ENCODE peak calls at places on chromosomes 7 and 10, in five cellular contexts. V is sigmoid colon, K is GM12878, Y is K562, L is SK-N-SH. D is an unnamed sample. For H3K4me1, the result is how much of the 10 kb centered on the place peaks cover.

GRCh38 chr7:157470017-157470322 is 133.2 kb downstream of the DNAJB6 start:
- DNase-seq in V (peak), K (no peak), Y (no peak), L (no peak), D (no peak)

GRCh38 chr7:55055479-55055878 is 36.7 kb downstream of the EGFR start:
- DNase-seq in V (no peak), K (no peak), Y (no peak), L (no peak), D (no peak)

GRCh38 chr10:3064423-3064822 is 2.9 kb upstream of the PFKP start:
- DNase-seq in V (no peak), K (no peak), Y (no peak), L (no peak), D (no peak)

GRCh38 chr7:132739271-132739955 is 163.1 kb upstream of the PLXNA4 start:
- DNase-seq in V (no peak), K (no peak), Y (no peak), L (no peak), D (no peak)

GRCh38 chr10:51960494-51960895 is 261.1 kb upstream of the CSTF2T start:
- DNase-seq in V (no peak), K (no peak), Y (peak), L (peak), D (no peak)

GRCh38 chr10:95363303-95363912 is 72.6 kb upstream of the PDLIM1 start:
- DNase-seq in V (no peak), K (peak), Y (peak), L (peak), D (no peak)

GRCh38 chr7:110480964-110481363 is 610.0 kb upstream of the LRRN3 start:
- DNase-seq in V (no peak), K (no peak), Y (no peak), L (no peak), D (no peak)

GRCh38 chr7:139623518-139623917 is 100.0 kb downstream of the CLEC2L start:
- DNase-seq in V (no peak), K (no peak), Y (peak), L (no peak), D (no peak)

GRCh38 chr7:43211276-43211675 is 98.8 kb downstream of the HECW1 start:
- DNase-seq in V (no peak), K (no peak), Y (no peak), L (no peak), D (peak)

GRCh38 chr7:129169171-129169643 is 19.2 kb upstream of the SMO start:
- DNase-seq in V (peak), K (no peak), Y (peak), L (no peak), D (no peak)

GRCh38 chr10:43940898-43941777 is 292.5 kb upstream of the ZNF32 start:
- DNase-seq in V (no peak), K (no peak), Y (no peak), L (no peak), D (peak)

GRCh38 chr7:138120140-138120827 is 44.0 kb downstream of the AKR1D1 start:
- DNase-seq in V (no peak), K (no peak), Y (no peak), L (no peak), D (no peak)

GRCh38 chr10:68828833-68829232 is 1.5 kb downstream of the STOX1 start:
- DNase-seq in V (no peak), K (no peak), Y (no peak), L (no peak), D (no peak)

GRCh38 chr7:135169936-135170222 is 628 bp downstream of the CYREN start:
- DNase-seq in V (no peak), K (no peak), Y (no peak), L (no peak), D (no peak)

GRCh38 chr10:123135415-123136141 is at the start of gene HMX3:
- DNase-seq in V (no peak), K (no peak), Y (peak), L (peak), D (no peak)

GRCh38 chr7:134850048-134850447 is 70.6 kb downstream of the CALD1 start:
- DNase-seq in V (no peak), K (no peak), Y (no peak), L (no peak), D (no peak)

GRCh38 chr7:111083423-111083822 is 7.5 kb upstream of the LRRN3 start:
- DNase-seq in V (no peak), K (peak), Y (no peak), L (no peak), D (no peak)

GRCh38 chr10:34666008-34666700 is 148.9 kb downstream of the PARD3 start:
- DNase-seq in V (peak), K (peak), Y (peak), L (peak), D (no peak)

GRCh38 chr7:27095897-27096755 is at the start of gene HOXA1:
- DNase-seq in V (peak), K (peak), Y (peak), L (no peak), D (peak)

GRCh38 chr10:4057725-4058513 is 272.9 kb upstream of the KLF6 start:
- DNase-seq in V (no peak), K (no peak), Y (no peak), L (no peak), D (no peak)

GRCh38 chr10:43653746-43654145 is 5.1 kb upstream of the ZNF32 start:
- DNase-seq in V (no peak), K (no peak), Y (no peak), L (no peak), D (no peak)

GRCh38 chr10:94307046-94307615 is 55.6 kb downstream of the NOC3L start:
- DNase-seq in V (no peak), K (no peak), Y (no peak), L (no peak), D (no peak)

GRCh38 chr7:80918909-80919721 is at the start of gene SEMA3C:
- DNase-seq in V (peak), K (no peak), Y (peak), L (peak), D (peak)

GRCh38 chr10:28505359-28505959 is 27.5 kb upstream of the WAC start:
- DNase-seq in V (no peak), K (no peak), Y (no peak), L (peak), D (no peak)

GRCh38 chr10:34780818-34781380 is 34.2 kb downstream of the PARD3 start:
- DNase-seq in V (peak), K (peak), Y (no peak), L (peak), D (no peak)

GRCh38 chr10:50624866-50625491 is 1.2 kb upstream of the SGMS1 start:
- DNase-seq in V (peak), K (no peak), Y (peak), L (peak), D (peak)

GRCh38 chr7:75866129-75866496 is 12.7 kb upstream of the RHBDD2 start:
- DNase-seq in V (no peak), K (no peak), Y (no peak), L (no peak), D (no peak)

GRCh38 chr10:91389636-91390512 is 20.3 kb upstream of the HECTD2 start:
- DNase-seq in V (no peak), K (no peak), Y (peak), L (peak), D (no peak)

GRCh38 chr10:99387071-99387470 is 43.4 kb downstream of the GOT1 start:
- DNase-seq in V (no peak), K (no peak), Y (no peak), L (no peak), D (no peak)

GRCh38 chr7:1725199-1725701 is 55.2 kb downstream of the ELFN1 start:
- DNase-seq in V (no peak), K (no peak), Y (no peak), L (no peak), D (no peak)

GRCh38 chr7:28479507-28479947 is 67.2 kb downstream of the CREB5 start:
- DNase-seq in V (no peak), K (peak), Y (no peak), L (no peak), D (no peak)

GRCh38 chr7:151626422-151627115 is 106.9 kb upstream of the RHEB start:
- DNase-seq in V (no peak), K (no peak), Y (no peak), L (peak), D (no peak)

GRCh38 chr7:149866139-149866785 is 7.5 kb upstream of the ATP6V0E2 start:
- DNase-seq in V (no peak), K (no peak), Y (no peak), L (no peak), D (no peak)

GRCh38 chr10:112369495-112370423 is 4.2 kb upstream of the ACSL5 start:
- DNase-seq in V (no peak), K (no peak), Y (no peak), L (no peak), D (no peak)

GRCh38 chr7:70694357-70694908 is 437.5 kb upstream of the GALNT17 start:
- DNase-seq in V (no peak), K (no peak), Y (no peak), L (peak), D (no peak)

GRCh38 chr7:116210345-116211005 is at the start of gene TES:
- DNase-seq in V (peak), K (no peak), Y (peak), L (peak), D (no peak)

GRCh38 chr10:27947513-27947912 is 51.4 kb downstream of the ODAD2 start:
- DNase-seq in V (no peak), K (no peak), Y (no peak), L (no peak), D (no peak)

GRCh38 chr7:99789441-99790070 is 5.6 kb upstream of the CYP3A4 start:
- DNase-seq in V (no peak), K (no peak), Y (no peak), L (no peak), D (no peak)

DNA sequence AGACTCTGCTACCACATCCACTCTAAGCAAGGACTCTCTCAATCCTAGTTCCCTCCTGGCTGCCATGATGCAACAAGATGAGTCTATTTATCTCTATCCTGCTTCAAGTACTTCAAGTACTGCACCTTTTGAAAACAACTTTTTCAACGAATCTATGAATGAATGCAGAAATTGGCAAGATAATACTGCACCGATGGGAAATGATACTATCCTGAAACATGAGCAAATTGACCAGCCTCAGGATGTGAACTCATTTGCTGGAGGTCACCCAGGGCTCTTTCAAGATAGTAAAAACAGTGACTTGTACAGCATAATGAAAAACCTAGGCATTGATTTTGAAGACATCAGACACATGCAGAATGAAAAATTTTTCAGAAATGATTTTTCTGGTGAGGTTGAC is 40.7 kb downstream of the AHR start:
- DNase-seq in V (no peak), K (no peak), Y (no peak), L (no peak), D (no peak)
- H3K4me1 ChIP-seq in V (under half), K (under half), Y (under half), L (under half), D (under half)

GRCh38 chr7:5692112-5692844 is 89.2 kb downstream of the RNF216 start:
- DNase-seq in V (peak), K (no peak), Y (no peak), L (peak), D (peak)
- TF ChIP-seq EP300 in V (no peak), K (no peak), Y (no peak), L (no peak), D (no peak)

GRCh38 chr10:78437407-78437768 is 403.7 kb downstream of the RPS24 start:
- DNase-seq in V (peak), K (no peak), Y (no peak), L (no peak), D (no peak)

GRCh38 chr10:78441010-78441409 is 407.3 kb downstream of the RPS24 start:
- DNase-seq in V (no peak), K (no peak), Y (no peak), L (no peak), D (no peak)

GRCh38 chr10:78438094-78438906 is 404.6 kb downstream of the RPS24 start:
- DNase-seq in V (peak), K (no peak), Y (no peak), L (no peak), D (no peak)

GRCh38 chr10:78436706-78437406 is 403.2 kb downstream of the RPS24 start:
- DNase-seq in V (peak), K (no peak), Y (no peak), L (no peak), D (no peak)

GRCh38 chr10:78438907-78439809 is 405.5 kb downstream of the RPS24 start:
- DNase-seq in V (peak), K (no peak), Y (no peak), L (no peak), D (no peak)
- H3K4me1 ChIP-seq in V (half or more), K (under half), Y (under half), L (under half), D (under half)

GRCh38 chr7:102991540-102992214 is 78.9 kb downstream of the LRRC17 start:
- DNase-seq in V (no peak), K (no peak), Y (peak), L (peak), D (peak)
- TF ChIP-seq EP300 in V (no peak), K (no peak), Y (peak), L (peak), D (no peak)

DNA sequence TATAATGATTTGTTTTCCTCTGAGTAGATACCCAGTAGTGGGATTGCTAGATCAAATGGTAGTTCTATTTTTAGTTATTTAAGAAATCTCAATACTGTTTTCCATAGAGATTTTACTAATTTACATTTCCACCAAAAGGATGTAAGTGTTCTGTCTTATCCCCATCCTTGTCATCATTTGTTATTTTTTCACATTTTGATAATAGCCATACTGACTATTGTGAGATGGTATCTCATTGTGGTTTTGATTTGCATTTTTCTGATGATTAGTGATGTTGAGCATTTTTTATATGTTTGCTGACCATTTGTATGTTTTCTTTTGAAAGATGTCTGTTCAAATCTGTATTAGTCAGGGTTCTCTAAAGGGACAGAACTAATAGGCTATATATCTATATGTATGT is 160.0 kb upstream of the TMEM229A start:
- DNase-seq in V (no peak), K (no peak), Y (no peak), L (no peak), D (no peak)
- H3K4me1 ChIP-seq in V (under half), K (under half), Y (under half), L (under half), D (under half)

DNA sequence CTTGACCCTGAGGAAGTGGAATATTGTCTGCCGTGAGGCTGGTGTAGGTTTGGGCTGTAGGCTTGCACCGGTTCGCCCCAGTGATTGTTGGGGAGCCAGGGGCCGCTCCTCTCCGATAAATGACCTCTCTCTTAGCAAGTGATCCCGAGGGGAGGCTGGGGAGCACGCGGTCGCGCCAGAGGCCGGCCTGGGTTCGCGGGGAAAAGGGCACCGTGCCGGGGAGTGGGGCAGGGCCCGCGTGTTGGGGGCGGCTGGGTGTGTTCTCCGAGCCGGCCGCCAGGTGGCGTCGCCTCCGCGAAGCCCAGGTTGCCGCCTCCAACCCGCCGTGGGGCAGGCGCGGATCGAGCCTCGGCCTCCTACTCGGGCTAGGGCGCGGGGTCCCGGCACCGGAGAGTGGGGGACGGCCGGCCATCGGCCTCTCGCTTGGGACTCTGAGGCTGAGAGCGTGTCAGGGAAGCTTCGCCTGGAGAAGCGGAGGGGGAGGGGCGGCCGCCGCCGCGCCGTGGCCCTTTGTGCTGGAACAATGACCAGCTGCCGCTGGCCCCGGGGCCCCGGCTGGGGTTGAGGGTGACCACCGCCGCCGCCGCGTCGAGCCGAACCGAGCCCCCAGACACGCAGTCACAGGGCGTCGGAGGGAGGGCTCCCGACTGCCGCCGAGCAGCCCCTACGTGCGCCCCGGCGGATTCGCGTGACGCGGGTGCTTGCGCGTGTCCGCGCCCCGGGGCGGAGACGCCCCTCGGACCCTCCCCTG is 442 bp upstream of the LZTS2 start:
- DNase-seq in V (peak), K (no peak), Y (peak), L (peak), D (peak)
- TF ChIP-seq EP300 in V (no peak), K (no peak), Y (no peak), L (no peak), D (no peak)

D was measured in esophagus muscularis mucosa.